ENCODE peak calls at places on chromosomes 12 and 14, in five cellular contexts. S, B, J, Z and D are unnamed samples.

GRCh38 chr14:92577321-92577742 is 63.8 kb downstream of the RIN3 start:
- DNase-seq in B (no peak), J (no peak), S (no peak), Z (no peak), D (no peak)

GRCh38 chr14:72801381-72801812 is 92.5 kb downstream of the DPF3 start:
- DNase-seq in J (no peak), B (peak; percentile 99), Z (peak; percentile 36), S (peak; percentile 87), D (peak; percentile 65)

GRCh38 chr12:107364875-107365518 is 271.6 kb upstream of the CRY1 start:
- DNase-seq in J (no peak), S (no peak), B (no peak), Z (no peak), D (no peak)

GRCh38 chr14:92555440-92556111 is 42.0 kb downstream of the RIN3 start:
- DNase-seq in S (no peak), B (no peak), Z (no peak), J (no peak), D (no peak)

GRCh38 chr12:68331500-68331868 is 678 bp downstream of the MDM1 start:
- DNase-seq in J (no peak), S (no peak), Z (no peak), B (no peak), D (no peak)

GRCh38 chr12:53101931-53102781 is 1.1 kb upstream of the SOAT2 start:
- DNase-seq in B (no peak), S (no peak), Z (no peak), J (peak; percentile 48), D (no peak)

GRCh38 chr12:51536159-51536558 is 54.9 kb upstream of the SCN8A start:
- DNase-seq in S (no peak), J (no peak), B (peak; percentile 5), Z (peak; percentile 33), D (peak; percentile 21)

GRCh38 chr14:78606111-78606510 is 435.9 kb downstream of the NRXN3 start:
- DNase-seq in Z (no peak), J (no peak), S (peak; percentile 89), B (peak; percentile 91), D (peak; percentile 86)

DNA sequence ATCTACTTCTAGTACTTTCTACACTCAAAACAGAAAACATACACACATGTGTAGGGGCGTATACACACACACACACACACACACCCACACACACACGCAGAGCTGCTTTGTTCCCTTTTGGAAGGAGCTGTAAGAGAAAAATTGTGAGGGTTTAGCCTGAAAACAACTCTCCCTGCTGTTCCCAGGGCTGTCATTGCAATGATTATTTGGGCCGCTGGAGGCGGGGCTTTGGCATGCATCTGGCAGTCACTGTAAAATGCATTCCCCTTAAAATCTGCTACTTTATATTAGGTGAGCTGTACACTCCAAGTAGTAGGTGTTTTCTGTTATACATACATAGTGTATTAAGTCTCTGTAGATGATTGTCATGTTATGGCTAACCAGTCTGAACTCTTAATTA is 29.1 kb upstream of the SLC38A2 start:
- DNase-seq in S (no peak), B (peak; percentile 73), Z (no peak), J (peak; percentile 75), D (peak; percentile 87)
- TF ChIP-seq CTCF in S (peak; percentile 37), B (peak; percentile 34), Z (no peak), J (peak; percentile 38), D (peak; percentile 50)

DNA sequence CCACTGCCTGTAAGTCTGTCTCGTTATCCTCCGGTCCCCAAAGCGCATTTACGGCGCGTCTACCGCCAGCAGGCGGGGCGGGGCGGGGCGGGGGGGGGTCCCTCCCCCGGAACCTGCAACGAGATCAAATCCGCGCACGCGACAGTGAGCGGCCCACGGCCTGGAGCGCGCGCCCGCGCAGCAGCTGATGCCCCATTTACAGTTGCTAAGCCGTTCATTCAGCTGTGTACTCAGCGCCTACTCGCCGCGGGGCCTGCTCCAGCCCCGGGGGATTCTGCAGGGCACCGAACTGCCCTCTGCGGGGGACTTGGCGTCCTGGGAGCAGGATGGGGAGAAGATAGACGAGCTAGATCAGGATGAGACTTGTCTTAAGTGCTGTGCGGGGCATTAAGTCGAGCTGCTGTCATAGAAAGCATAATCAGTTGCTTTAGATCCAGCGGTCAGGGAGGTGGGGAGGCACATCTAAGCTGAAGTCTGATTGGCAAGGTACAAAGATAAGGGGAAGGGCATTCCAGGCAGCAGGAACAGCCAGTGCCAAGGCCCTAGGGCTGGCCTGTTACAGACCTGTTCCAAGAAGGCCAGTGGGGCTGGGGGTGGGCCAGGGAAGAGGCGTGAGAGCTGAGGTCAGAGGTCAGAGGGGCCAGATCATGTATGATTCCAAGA is 1.4 kb upstream of the CCDC85C start:
- DNase-seq in B (peak; percentile 77), Z (peak; percentile 64), S (no peak), J (peak; percentile 79), D (peak; percentile 57)
- H3K4me3 ChIP-seq in B (peak overlapping the region; percentile 65), Z (peak overlapping the region; percentile 81), S (peak overlapping the region; percentile 67), J (peak overlapping the region; percentile 83), D (peak overlapping the region; percentile 71)

DNA sequence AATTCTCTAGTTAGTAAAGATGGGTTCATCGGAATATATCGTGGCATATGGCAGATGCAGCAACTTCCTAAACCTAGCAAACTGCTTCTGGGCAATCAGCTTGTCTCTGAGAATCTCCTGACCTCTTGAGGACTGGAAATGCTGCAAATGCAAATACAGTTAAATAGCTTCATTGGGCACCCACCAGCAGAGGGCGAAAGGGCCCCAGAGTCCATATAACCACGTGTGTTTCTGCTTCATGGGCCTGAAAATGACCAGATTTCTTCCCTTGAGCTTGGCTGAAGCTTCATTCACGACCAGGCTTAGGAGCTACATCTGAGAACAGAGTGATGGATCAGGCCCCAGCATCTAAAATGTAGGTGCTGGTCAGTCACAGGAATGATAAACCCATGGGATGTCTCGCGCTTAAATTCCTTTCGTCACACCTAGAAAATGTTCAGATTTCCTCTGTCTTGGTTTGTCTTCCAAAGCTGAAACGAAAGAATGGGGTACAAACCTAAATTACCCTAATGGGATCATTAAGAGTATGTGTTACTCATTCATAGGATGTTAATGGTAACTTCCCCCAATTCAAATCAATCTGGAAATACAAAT is 1482.5 kb upstream of the TMEM132C start:
- DNase-seq in B (peak; percentile 30), S (no peak), Z (peak; percentile 8), J (peak; percentile 95), D (peak; percentile 62)
- TF ChIP-seq CTCF in B (no peak), S (no peak), Z (peak; percentile 24), J (peak; percentile 88), D (peak; percentile 55)

GRCh38 chr12:71755146-71755892 is 656 bp downstream of the RAB21 start:
- DNase-seq in J (no peak), B (peak; percentile 64), S (no peak), Z (peak; percentile 36), D (peak; percentile 65)

GRCh38 chr12:71754461-71755145 is at the start of gene RAB21:
- DNase-seq in Z (peak; percentile 92), B (peak; percentile 96), S (peak; percentile 77), J (peak; percentile 100), D (peak; percentile 97)

GRCh38 chr12:71752887-71753286 is 1.8 kb upstream of the RAB21 start:
- DNase-seq in J (no peak), Z (no peak), S (no peak), B (no peak), D (no peak)

GRCh38 chr12:71759941-71760340 is 5.3 kb downstream of the RAB21 start:
- DNase-seq in Z (no peak), B (no peak), J (no peak), S (no peak), D (no peak)

DNA sequence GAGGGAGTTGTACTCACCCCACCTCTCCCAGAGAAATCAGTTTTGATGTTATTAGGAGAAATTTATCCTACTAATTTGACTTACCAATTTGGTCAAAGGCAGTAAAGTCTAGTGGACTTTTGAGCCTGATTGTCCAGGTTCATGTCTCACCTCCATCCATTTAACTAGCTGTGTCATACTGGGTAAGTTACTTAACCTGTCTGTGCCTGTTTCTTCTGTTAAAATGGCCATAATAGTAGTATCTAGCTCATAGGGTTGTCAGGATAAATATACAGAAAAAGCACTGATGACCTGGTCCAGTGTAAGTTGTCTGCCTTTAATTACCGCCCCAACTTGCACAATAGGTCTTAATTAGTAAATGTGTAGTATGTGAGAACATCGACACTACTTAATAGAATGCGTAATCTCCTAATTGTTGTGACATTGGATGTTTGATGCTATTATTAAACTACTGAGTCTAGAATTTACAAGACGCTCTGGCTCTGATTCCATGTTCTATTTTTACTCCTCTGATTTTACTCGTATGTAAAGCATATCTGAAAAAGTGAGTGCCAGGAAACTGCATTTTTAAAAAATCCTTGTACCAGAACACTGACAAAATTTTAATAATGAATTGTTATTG is 1.5 kb downstream of the RAB21 start:
- DNase-seq in J (no peak), Z (no peak), B (peak; percentile 18), S (no peak), D (peak; percentile 15)
- H3K4me3 ChIP-seq in J (peak overlapping the region; percentile 99), Z (peak overlapping the region; percentile 65), B (peak overlapping the region; percentile 92), S (peak overlapping the region; percentile 83), D (peak overlapping the region; percentile 92)

DNA sequence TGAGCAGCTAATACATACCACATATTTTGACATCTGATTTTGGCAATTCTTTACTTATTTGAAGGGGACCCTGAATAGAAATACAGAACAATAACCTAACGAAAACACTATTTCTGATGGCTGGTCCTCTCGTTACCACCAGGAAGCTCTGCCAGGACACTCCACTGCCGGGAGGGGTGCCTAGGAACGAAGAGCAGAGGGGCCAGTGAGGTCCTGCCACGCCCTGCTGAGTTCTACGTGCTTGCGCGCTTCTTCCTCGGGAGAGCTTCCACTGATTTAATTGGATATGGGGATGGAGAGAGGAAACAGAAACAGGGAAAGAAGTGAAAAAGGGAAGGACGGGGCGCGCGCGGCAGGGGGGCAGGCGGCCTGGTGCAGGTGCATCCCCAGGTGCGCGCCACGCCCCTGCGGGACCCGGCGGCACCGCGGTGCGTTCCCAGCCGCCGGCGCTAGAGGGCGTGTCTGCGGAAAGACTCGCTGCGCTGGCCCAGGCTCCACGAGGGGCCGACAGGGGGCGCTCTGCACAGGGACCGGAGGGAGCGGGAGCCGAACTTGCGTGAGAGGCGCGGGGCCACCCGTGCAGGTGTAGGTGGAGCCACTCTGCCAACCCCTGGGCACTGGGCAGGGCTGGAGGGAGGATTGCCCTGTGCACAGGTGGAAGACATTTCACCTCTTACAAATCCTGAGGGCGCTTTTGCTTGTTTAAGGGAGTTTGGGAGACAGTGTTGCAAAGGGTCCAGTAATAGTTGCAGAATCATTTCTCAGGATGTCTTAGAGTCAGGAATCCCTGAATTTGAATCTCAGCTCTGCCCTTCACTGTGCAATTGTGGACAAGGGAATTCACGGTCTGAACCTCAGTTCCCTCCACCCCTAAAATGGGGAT is 986.3 kb upstream of the TMEM132C start:
- DNase-seq in Z (peak; percentile 3), B (no peak), J (peak; percentile 98), S (no peak), D (no peak)
- TF ChIP-seq CTCF in Z (peak; percentile 29), B (peak; percentile 55), J (peak; percentile 100), S (peak; percentile 82), D (peak; percentile 71)

GRCh38 chr12:57195655-57196371 is 20.8 kb upstream of the NXPH4 start:
- DNase-seq in Z (no peak), J (no peak), B (no peak), S (no peak), D (no peak)
- H3K4me3 ChIP-seq in Z (no peak overlapping the region), J (no peak overlapping the region), B (no peak overlapping the region), S (no peak overlapping the region), D (no peak overlapping the region)

GRCh38 chr12:115619061-115619460 is 658.4 kb downstream of the MED13L start:
- DNase-seq in S (no peak), B (no peak), J (no peak), Z (no peak), D (no peak)

GRCh38 chr12:115617391-115617790 is 660.1 kb downstream of the MED13L start:
- DNase-seq in S (no peak), Z (no peak), B (no peak), J (peak; percentile 79), D (no peak)

GRCh38 chr12:115620816-115621215 is 656.7 kb downstream of the MED13L start:
- DNase-seq in S (no peak), J (no peak), B (no peak), Z (no peak), D (no peak)

GRCh38 chr12:115618105-115618504 is 659.4 kb downstream of the MED13L start:
- DNase-seq in Z (no peak), J (no peak), B (no peak), S (no peak), D (no peak)

GRCh38 chr12:115619889-115620288 is 657.6 kb downstream of the MED13L start:
- DNase-seq in J (peak; percentile 74), Z (no peak), S (no peak), B (no peak), D (no peak)
- TF ChIP-seq CTCF in J (no peak), Z (no peak), S (no peak), B (no peak), D (no peak)